ENCODE peak calls at places on chromosomes 11 and 22, in four cellular contexts. One of them, this sample, is unnamed.

GRCh38 chr22:39233736-39234120 is 11.1 kb downstream of the PDGFB start:
- DNase-seq in IMR-90: no peak
- DNase-seq in thyroid gland: no peak
- DNase-seq in suprapubic skin: no peak
- DNase-seq in this sample: no peak

GRCh38 chr11:76250520-76251222 is 44.4 kb upstream of the WNT11 start:
- DNase-seq in IMR-90: no peak
- DNase-seq in thyroid gland: no peak
- DNase-seq in suprapubic skin: no peak
- DNase-seq in this sample: no peak

GRCh38 chr11:18088974-18089373 is 16.9 kb downstream of the SAAL1 start:
- DNase-seq in IMR-90: no peak
- DNase-seq in thyroid gland: no peak
- DNase-seq in suprapubic skin: no peak
- DNase-seq in this sample: no peak

GRCh38 chr11:109785714-109786113 is 307.5 kb upstream of the ZC3H12C start:
- DNase-seq in IMR-90: peak
- DNase-seq in suprapubic skin: no peak
- DNase-seq in thyroid gland: no peak
- DNase-seq in this sample: no peak

GRCh38 chr11:65132988-65133700 is 1.2 kb downstream of the SYVN1 start:
- DNase-seq in suprapubic skin: peak
- DNase-seq in IMR-90: no peak
- DNase-seq in thyroid gland: peak
- DNase-seq in this sample: no peak

GRCh38 chr11:47518212-47518959 is 34.5 kb downstream of the CELF1 start:
- DNase-seq in thyroid gland: no peak
- DNase-seq in suprapubic skin: no peak
- DNase-seq in IMR-90: no peak
- DNase-seq in this sample: no peak

GRCh38 chr11:74444173-74444832 is 23.0 kb downstream of the KCNE3 start:
- DNase-seq in IMR-90: no peak
- DNase-seq in thyroid gland: peak
- DNase-seq in suprapubic skin: no peak
- DNase-seq in this sample: no peak

GRCh38 chr11:105109855-105110750 is 29.5 kb downstream of the CARD18 start:
- DNase-seq in thyroid gland: no peak
- DNase-seq in suprapubic skin: no peak
- DNase-seq in IMR-90: peak
- DNase-seq in this sample: no peak

GRCh38 chr11:94077568-94078293 is 50.9 kb upstream of the PANX1 start:
- DNase-seq in suprapubic skin: no peak
- DNase-seq in thyroid gland: peak
- DNase-seq in IMR-90: no peak
- DNase-seq in this sample: no peak

GRCh38 chr11:47856186-47856585 is 8.0 kb upstream of the NUP160 start:
- DNase-seq in thyroid gland: no peak
- DNase-seq in suprapubic skin: no peak
- DNase-seq in IMR-90: peak
- DNase-seq in this sample: no peak

GRCh38 chr11:75639752-75640151 is 29.1 kb downstream of the MAP6 start:
- DNase-seq in suprapubic skin: peak
- DNase-seq in IMR-90: peak
- DNase-seq in thyroid gland: peak
- DNase-seq in this sample: peak

GRCh38 chr11:72349616-72350218 is 84.6 kb downstream of the CLPB start:
- DNase-seq in IMR-90: no peak
- DNase-seq in thyroid gland: no peak
- DNase-seq in suprapubic skin: no peak
- DNase-seq in this sample: no peak

GRCh38 chr11:2484576-2485125 is 39.8 kb downstream of the KCNQ1 start:
- DNase-seq in IMR-90: no peak
- DNase-seq in suprapubic skin: no peak
- DNase-seq in thyroid gland: no peak
- DNase-seq in this sample: no peak

GRCh38 chr22:22593964-22594656 is 35.0 kb upstream of the PRAME start:
- DNase-seq in suprapubic skin: no peak
- DNase-seq in IMR-90: peak
- DNase-seq in thyroid gland: peak
- DNase-seq in this sample: no peak

GRCh38 chr11:74138572-74138971 is 32.2 kb downstream of the C2CD3 start:
- DNase-seq in suprapubic skin: no peak
- DNase-seq in thyroid gland: peak
- DNase-seq in IMR-90: peak
- DNase-seq in this sample: peak

GRCh38 chr22:46010177-46010867 is 33.4 kb upstream of the WNT7B start:
- DNase-seq in IMR-90: peak
- DNase-seq in thyroid gland: peak
- DNase-seq in suprapubic skin: peak
- DNase-seq in this sample: no peak

GRCh38 chr11:113043704-113044103 is 82.5 kb downstream of the NCAM1 start:
- DNase-seq in suprapubic skin: no peak
- DNase-seq in thyroid gland: no peak
- DNase-seq in IMR-90: no peak
- DNase-seq in this sample: no peak

GRCh38 chr11:61406067-61406466 is 13.7 kb downstream of the TMEM216 start:
- DNase-seq in thyroid gland: no peak
- DNase-seq in suprapubic skin: no peak
- DNase-seq in IMR-90: no peak
- DNase-seq in this sample: no peak

GRCh38 chr11:111612211-111612610 is 10.0 kb downstream of the SIK2 start:
- DNase-seq in thyroid gland: no peak
- DNase-seq in suprapubic skin: no peak
- DNase-seq in IMR-90: peak
- DNase-seq in this sample: no peak

GRCh38 chr11:6357222-6357621 is 33.1 kb upstream of the SMPD1 start:
- DNase-seq in suprapubic skin: peak
- DNase-seq in thyroid gland: no peak
- DNase-seq in IMR-90: peak
- DNase-seq in this sample: no peak

GRCh38 chr11:763073-763463 is 14.2 kb downstream of the GATD1 start:
- DNase-seq in IMR-90: no peak
- DNase-seq in thyroid gland: peak
- DNase-seq in suprapubic skin: no peak
- DNase-seq in this sample: peak

GRCh38 chr11:35166369-35167360 is 27.7 kb downstream of the CD44 start:
- DNase-seq in thyroid gland: no peak
- DNase-seq in IMR-90: peak
- DNase-seq in suprapubic skin: no peak
- DNase-seq in this sample: no peak

GRCh38 chr11:20351151-20351550 is 12.4 kb upstream of the HTATIP2 start:
- DNase-seq in IMR-90: no peak
- DNase-seq in thyroid gland: no peak
- DNase-seq in suprapubic skin: no peak
- DNase-seq in this sample: no peak

GRCh38 chr11:128621491-128622136 is 34.3 kb upstream of the ETS1 start:
- DNase-seq in IMR-90: peak
- DNase-seq in thyroid gland: no peak
- DNase-seq in suprapubic skin: no peak
- DNase-seq in this sample: peak

GRCh38 chr11:124602751-124603150 is 8.5 kb upstream of the PANX3 start:
- DNase-seq in suprapubic skin: no peak
- DNase-seq in IMR-90: no peak
- DNase-seq in thyroid gland: no peak
- DNase-seq in this sample: no peak

GRCh38 chr11:64039012-64039665 is 3.4 kb downstream of the FLRT1 start:
- DNase-seq in suprapubic skin: no peak
- DNase-seq in thyroid gland: no peak
- DNase-seq in IMR-90: no peak
- DNase-seq in this sample: no peak

GRCh38 chr11:124899376-124900145 is 1.9 kb upstream of the ROBO4 start:
- DNase-seq in thyroid gland: no peak
- DNase-seq in suprapubic skin: no peak
- DNase-seq in IMR-90: no peak
- DNase-seq in this sample: peak

GRCh38 chr11:121931748-121932352 is 184.2 kb downstream of the BLID start:
- DNase-seq in suprapubic skin: no peak
- DNase-seq in thyroid gland: no peak
- DNase-seq in IMR-90: peak
- DNase-seq in this sample: no peak
- TF ChIP-seq POLR2A in suprapubic skin: no peak
- TF ChIP-seq POLR2A in thyroid gland: no peak
- TF ChIP-seq POLR2A in IMR-90: no peak
- TF ChIP-seq POLR2A in this sample: no peak

GRCh38 chr22:23695141-23695540 is 4.3 kb downstream of the RGL4 start:
- DNase-seq in suprapubic skin: no peak
- DNase-seq in IMR-90: no peak
- DNase-seq in thyroid gland: no peak
- DNase-seq in this sample: no peak
- H3K4me3 ChIP-seq in suprapubic skin: no peak
- H3K4me3 ChIP-seq in IMR-90: no peak
- H3K4me3 ChIP-seq in thyroid gland: no peak
- H3K4me3 ChIP-seq in this sample: no peak

DNA sequence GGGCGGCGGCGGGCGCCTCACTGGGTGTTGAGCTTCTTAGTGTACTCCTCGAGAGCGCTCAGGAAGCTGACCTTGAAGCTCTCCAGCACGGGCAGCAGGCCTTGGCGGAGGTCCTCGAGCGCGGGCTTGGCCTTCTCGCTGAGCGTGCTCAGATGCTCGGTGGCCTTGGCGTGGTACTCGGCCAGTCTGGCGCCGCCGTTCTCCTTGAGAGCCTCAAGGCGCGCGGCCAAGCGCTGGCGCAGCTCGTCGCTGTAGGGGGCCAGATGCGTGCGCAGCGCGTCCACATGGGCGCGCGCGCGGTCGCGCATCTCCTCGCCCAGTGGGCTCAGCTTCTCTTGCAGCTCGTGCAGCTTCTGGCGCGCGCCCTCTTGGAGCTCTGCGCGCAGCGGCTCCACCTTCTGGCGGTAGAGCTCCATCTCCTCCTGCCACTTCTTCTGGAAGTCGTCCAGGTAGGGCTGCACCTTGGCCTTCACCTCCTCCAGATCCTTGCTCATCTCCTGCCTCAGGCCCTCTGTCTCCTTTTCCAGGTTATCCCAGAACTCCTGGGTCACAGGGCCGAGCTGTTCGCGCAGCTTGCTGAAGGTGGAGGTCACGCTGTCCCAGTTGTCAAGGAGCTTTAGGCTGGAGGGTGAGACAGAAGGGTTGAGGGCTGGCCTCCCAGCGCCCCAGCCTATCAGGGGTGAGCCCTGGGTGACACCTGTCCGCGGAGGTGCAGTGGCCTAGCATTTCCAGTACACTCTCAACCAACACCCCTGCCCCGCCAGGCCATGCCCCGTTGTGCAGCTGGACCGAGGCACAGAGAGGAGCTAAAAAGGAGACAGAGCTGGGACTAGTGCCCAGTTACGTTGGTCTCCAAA is 1.4 kb downstream of the APOA1 start:
- DNase-seq in thyroid gland: peak
- DNase-seq in suprapubic skin: peak
- DNase-seq in IMR-90: peak
- DNase-seq in this sample: peak
- TF ChIP-seq CTCF in thyroid gland: peak
- TF ChIP-seq CTCF in suprapubic skin: no peak
- TF ChIP-seq CTCF in IMR-90: peak
- TF ChIP-seq CTCF in this sample: no peak

GRCh38 chr11:130001491-130002351 is 914 bp downstream of the PRDM10 start:
- DNase-seq in thyroid gland: peak
- DNase-seq in suprapubic skin: peak
- DNase-seq in IMR-90: peak
- DNase-seq in this sample: no peak
- TF ChIP-seq POLR2A in thyroid gland: no peak
- TF ChIP-seq POLR2A in suprapubic skin: peak
- TF ChIP-seq POLR2A in IMR-90: no peak
- TF ChIP-seq POLR2A in this sample: no peak

GRCh38 chr11:60378359-60378758 is at the start of gene MS4A7:
- DNase-seq in suprapubic skin: no peak
- DNase-seq in thyroid gland: peak
- DNase-seq in IMR-90: no peak
- DNase-seq in this sample: no peak
- H3K4me3 ChIP-seq in suprapubic skin: peak
- H3K4me3 ChIP-seq in thyroid gland: no peak
- H3K4me3 ChIP-seq in IMR-90: no peak
- H3K4me3 ChIP-seq in this sample: no peak

GRCh38 chr22:49632199-49633009 is 195.3 kb downstream of the BRD1 start:
- DNase-seq in suprapubic skin: no peak
- DNase-seq in thyroid gland: peak
- DNase-seq in IMR-90: peak
- DNase-seq in this sample: no peak
- TF ChIP-seq CTCF in suprapubic skin: peak
- TF ChIP-seq CTCF in thyroid gland: peak
- TF ChIP-seq CTCF in IMR-90: peak
- TF ChIP-seq CTCF in this sample: no peak